ENCODE peak calls at places on chromosomes 11 and 22, in four cellular contexts. R is body of pancreas; P is CD4-positive, alpha-beta T cell; W is right lobe of liver. K is an unnamed sample.

GRCh38 chr11:116517584-116517983 is 255.2 kb downstream of the BUD13 start:
- DNase-seq in R (no peak), W (no peak), P (no peak), K (no peak)

GRCh38 chr22:29503811-29504372 is 23.9 kb downstream of the NEFH start:
- DNase-seq in P (no peak), R (no peak), W (no peak), K (peak; percentile 59)

GRCh38 chr11:77473001-77473800 is 693 bp downstream of the PAK1 start:
- DNase-seq in P (peak; percentile 12), W (peak; percentile 79), R (peak; percentile 61), K (peak; percentile 60)

GRCh38 chr11:115134886-115135285 is 369.3 kb downstream of the CADM1 start:
- DNase-seq in P (no peak), R (no peak), W (no peak), K (no peak)

GRCh38 chr11:56545531-56545930 is 2.5 kb upstream of the OR5M11 start:
- DNase-seq in R (no peak), W (no peak), P (no peak), K (no peak)

GRCh38 chr11:69471329-69472052 is 10.0 kb upstream of the LINC01488 start:
- DNase-seq in P (no peak), W (no peak), R (no peak), K (peak; percentile 30)

GRCh38 chr22:41181349-41182241 is 23.5 kb upstream of the L3MBTL2 start:
- DNase-seq in P (no peak), W (no peak), R (no peak), K (no peak)

GRCh38 chr11:125441648-125442410 is 54.2 kb downstream of the FEZ1 start:
- DNase-seq in W (no peak), P (no peak), R (no peak), K (no peak)

GRCh38 chr11:368414-369335 is 624 bp upstream of the B4GALNT4 start:
- DNase-seq in W (peak; percentile 52), P (no peak), R (no peak), K (peak; percentile 40)

GRCh38 chr22:45239378-45240136 is 1.1 kb downstream of the KIAA0930 start:
- DNase-seq in P (no peak), W (no peak), R (no peak), K (no peak)

GRCh38 chr11:30196400-30197206 is 34.2 kb upstream of the FSHB start:
- DNase-seq in R (peak; percentile 72), P (no peak), W (peak; percentile 60), K (peak; percentile 65)

GRCh38 chr22:46754110-46754799 is 8.2 kb upstream of the TBC1D22A start:
- DNase-seq in W (peak; percentile 91), R (peak; percentile 91), P (no peak), K (peak; percentile 96)

GRCh38 chr22:44331881-44332714 is 19.3 kb upstream of the SHISAL1 start:
- DNase-seq in P (no peak), R (no peak), W (no peak), K (no peak)

GRCh38 chr11:86798988-86799387 is 1.4 kb upstream of the PRSS23 start:
- DNase-seq in R (no peak), P (no peak), W (no peak), K (no peak)

GRCh38 chr22:44403930-44404329 is 91.2 kb upstream of the SHISAL1 start:
- DNase-seq in P (no peak), W (peak; percentile 29), R (no peak), K (peak; percentile 27)

GRCh38 chr11:122202161-122202950 is 86.3 kb upstream of the BLID start:
- DNase-seq in P (no peak), R (peak; percentile 12), W (no peak), K (no peak)

GRCh38 chr11:65932558-65932919 is 12.7 kb upstream of the TSGA10IP start:
- DNase-seq in P (no peak), W (no peak), R (no peak), K (no peak)

GRCh38 chr11:6655020-6655789 is 404 bp downstream of the DCHS1 start:
- DNase-seq in W (no peak), R (no peak), P (no peak), K (peak; percentile 59)

GRCh38 chr11:94452988-94453387 is 40.7 kb downstream of the MRE11 start:
- DNase-seq in W (no peak), R (no peak), P (no peak), K (no peak)

GRCh38 chr11:61482513-61482912 is 26.0 kb upstream of the LRRC10B start:
- DNase-seq in W (no peak), P (no peak), R (peak; percentile 31), K (no peak)

GRCh38 chr11:7651700-7652099 is 21.6 kb downstream of the CYB5R2 start:
- DNase-seq in R (no peak), W (no peak), P (no peak), K (peak; percentile 64)

GRCh38 chr11:78000193-78000592 is 5.7 kb upstream of the INTS4 start:
- DNase-seq in R (peak; percentile 64), W (no peak), P (no peak), K (no peak)

GRCh38 chr11:59767212-59767611 is 12.0 kb downstream of the STX3 start:
- DNase-seq in R (no peak), W (no peak), P (no peak), K (no peak)

GRCh38 chr11:118068206-118068944 is 8.5 kb upstream of the TMPRSS4 start:
- DNase-seq in R (no peak), W (no peak), P (no peak), K (no peak)

GRCh38 chr11:1597981-1598380 is at the start of gene KRTAP5-2:
- DNase-seq in W (no peak), R (no peak), P (no peak), K (no peak)

GRCh38 chr11:75450826-75451783 is 18.1 kb upstream of the KLHL35 start:
- DNase-seq in W (no peak), P (peak; percentile 18), R (no peak), K (no peak)

GRCh38 chr11:64438986-64439771 is 80.2 kb downstream of the RPS6KA4 start:
- DNase-seq in R (no peak), P (no peak), W (no peak), K (no peak)

GRCh38 chr11:79794057-79794456 is 353.2 kb upstream of the TENM4 start:
- DNase-seq in R (no peak), W (no peak), P (no peak), K (no peak)

GRCh38 chr11:58577441-58578135 is 1.3 kb upstream of the ZFP91 start:
- DNase-seq in R (no peak), P (peak; percentile 54), W (peak; percentile 68), K (peak; percentile 70)

GRCh38 chr11:42976636-42977217 is 335.1 kb upstream of the API5 start:
- DNase-seq in W (no peak), R (no peak), P (no peak), K (no peak)

GRCh38 chr22:44623771-44624510 is 78.1 kb upstream of the PRR5 start:
- DNase-seq in W (no peak), R (no peak), P (no peak), K (no peak)

GRCh38 chr11:62547691-62548281 is 1.2 kb upstream of the AHNAK start:
- DNase-seq in W (peak; percentile 88), P (no peak), R (peak; percentile 16), K (peak; percentile 73)

GRCh38 chr11:11422291-11423128 is 69.5 kb upstream of the CSNK2A3 start:
- DNase-seq in W (no peak), P (no peak), R (no peak), K (no peak)

GRCh38 chr22:44439356-44440223 is 58.4 kb downstream of the RTL6 start:
- DNase-seq in P (no peak), W (no peak), R (no peak), K (no peak)

GRCh38 chr11:120801801-120802689 is 221.9 kb upstream of the TBCEL start:
- DNase-seq in W (no peak), P (peak; percentile 22), R (peak; percentile 63), K (peak; percentile 62)

GRCh38 chr11:60978546-60979380 is 7.3 kb downstream of the CD6 start:
- DNase-seq in W (no peak), R (no peak), P (no peak), K (no peak)

GRCh38 chr22:46390652-46391301 is 55.3 kb downstream of the TRMU start:
- DNase-seq in W (peak; percentile 79), P (no peak), R (peak; percentile 91), K (peak; percentile 82)

GRCh38 chr11:112352907-112353306 is 92.2 kb upstream of the PLET1 start:
- DNase-seq in W (no peak), P (no peak), R (no peak), K (no peak)

GRCh38 chr11:34264266-34265110 is 93.3 kb downstream of the ABTB2 start:
- DNase-seq in W (no peak), R (no peak), P (no peak), K (no peak)

K was measured in Right ventricle myocardium superior.